ENCODE peak calls at places on chromosomes 1 and 21, in eight cellular contexts. M is esophagus squamous epithelium; V is activated CD8-positive, alpha-beta memory T cell treated with anti-CD3 and anti-CD28 coated beads for 1 hour; K is epithelial cell of esophagus; G is skeletal muscle cell; Q is epithelial cell of prostate; A is naive thymus-derived CD8-positive, alpha-beta T cell; P is cerebellar cortex. O is an unnamed sample.

GRCh38 chr21:42564561-42564971 is 50.9 kb downstream of the SLC37A1 start:
- DNase-seq in Q (no peak), M (no peak), A (no peak), G (no peak), V (no peak), K (no peak), P (no peak), O (no peak)

GRCh38 chr21:38350681-38351080 is 93.9 kb downstream of the KCNJ15 start:
- DNase-seq in A (no peak), M (no peak), K (no peak), P (no peak), G (no peak), Q (no peak), V (no peak), O (no peak)

GRCh38 chr1:162011337-162012012 is 12.2 kb downstream of the OLFML2B start:
- DNase-seq in G (peak; percentile 77), M (no peak), Q (no peak), P (no peak), A (no peak), K (no peak), V (no peak), O (no peak)

GRCh38 chr1:37631039-37631428 is 3.7 kb downstream of the RSPO1 start:
- DNase-seq in K (no peak), M (no peak), P (no peak), Q (no peak), A (no peak), V (no peak), G (no peak), O (no peak)

GRCh38 chr1:31707711-31708110 is 3.9 kb upstream of the COL16A1 start:
- DNase-seq in A (no peak), P (no peak), V (no peak), G (no peak), M (no peak), K (peak; percentile 45), Q (no peak), O (no peak)

GRCh38 chr1:64019818-64020217 is 183.6 kb upstream of the UBE2U start:
- DNase-seq in A (no peak), P (no peak), V (no peak), K (no peak), M (no peak), Q (no peak), G (no peak), O (no peak)

GRCh38 chr1:101479945-101480344 is 243.1 kb downstream of the S1PR1 start:
- DNase-seq in M (no peak), V (no peak), G (no peak), K (no peak), Q (no peak), A (no peak), P (no peak), O (no peak)

GRCh38 chr1:20678599-20678998 is 17.4 kb upstream of the DDOST start:
- DNase-seq in P (no peak), A (peak; percentile 18), K (no peak), G (no peak), Q (no peak), V (no peak), M (no peak), O (no peak)

GRCh38 chr1:23995431-23995837 is 15.3 kb upstream of the SRSF10 start:
- DNase-seq in A (no peak), Q (no peak), K (no peak), P (no peak), G (no peak), M (no peak), V (no peak), O (no peak)

GRCh38 chr1:99674665-99675064 is 28.8 kb downstream of the PALMD start:
- DNase-seq in M (no peak), A (no peak), K (peak; percentile 59), P (no peak), G (no peak), Q (no peak), V (no peak), O (no peak)

GRCh38 chr1:222331340-222331739 is 216.6 kb downstream of the HHIPL2 start:
- DNase-seq in Q (peak; percentile 6), P (no peak), K (peak; percentile 22), G (no peak), A (no peak), M (no peak), V (no peak), O (peak; percentile 73)

GRCh38 chr1:212238552-212238951 is 46.7 kb upstream of the PPP2R5A start:
- DNase-seq in G (no peak), M (no peak), Q (no peak), V (no peak), P (no peak), A (no peak), K (peak; percentile 13), O (no peak)

GRCh38 chr1:156388814-156389137 is 19.8 kb downstream of the RHBG start:
- DNase-seq in A (no peak), M (no peak), P (no peak), G (no peak), Q (no peak), V (no peak), K (no peak), O (no peak)

GRCh38 chr1:65190229-65190628 is 42.2 kb downstream of the AK4 start:
- DNase-seq in K (no peak), P (no peak), Q (no peak), V (no peak), A (no peak), M (no peak), G (no peak), O (no peak)

GRCh38 chr1:119882172-119883029 is 13.9 kb downstream of the ADAM30 start:
- DNase-seq in G (no peak), V (no peak), Q (no peak), A (no peak), M (no peak), P (no peak), K (peak; percentile 17), O (no peak)

GRCh38 chr1:93079685-93080141 is 630 bp downstream of the MTF2 start:
- DNase-seq in K (peak; percentile 16), G (peak; percentile 1), Q (no peak), V (no peak), M (no peak), A (no peak), P (peak; percentile 52), O (no peak)

GRCh38 chr1:230938924-230939368 is 39.7 kb downstream of the TTC13 start:
- DNase-seq in M (no peak), P (no peak), V (no peak), K (no peak), A (no peak), Q (no peak), G (no peak), O (no peak)

GRCh38 chr1:11654571-11655262 is at the start of gene FBXO44:
- DNase-seq in M (no peak), V (no peak), G (no peak), Q (no peak), K (peak; percentile 67), A (peak; percentile 80), P (peak; percentile 76), O (no peak)

GRCh38 chr1:201346337-201346939 is 31.0 kb downstream of the TNNT2 start:
- DNase-seq in K (peak; percentile 85), P (peak; percentile 59), M (no peak), G (peak; percentile 5), V (no peak), A (no peak), Q (peak; percentile 24), O (no peak)

GRCh38 chr1:18895317-18895716 is 7.0 kb downstream of the ALDH4A1 start:
- DNase-seq in Q (no peak), M (no peak), P (no peak), G (no peak), A (no peak), V (no peak), K (no peak), O (no peak)

GRCh38 chr1:206895320-206895719 is 1.9 kb upstream of the IL24 start:
- DNase-seq in M (no peak), K (peak; percentile 100), G (no peak), P (no peak), Q (peak; percentile 95), V (no peak), A (no peak), O (no peak)

GRCh38 chr1:62823556-62823955 is 39.6 kb downstream of the ATG4C start:
- DNase-seq in P (no peak), G (no peak), Q (no peak), V (no peak), A (no peak), K (peak; percentile 3), M (no peak), O (no peak)

GRCh38 chr1:228463559-228464455 is 23.4 kb upstream of the RNF187 start:
- DNase-seq in Q (no peak), G (no peak), V (no peak), K (no peak), A (no peak), P (no peak), M (no peak), O (no peak)

GRCh38 chr1:155893389-155894142 is 17.6 kb downstream of the RIT1 start:
- DNase-seq in V (no peak), A (no peak), K (peak; percentile 86), G (peak; percentile 60), Q (peak; percentile 54), M (no peak), P (no peak), O (peak; percentile 85)

O was measured in HS-5.